ENCODE peak calls at places on chromosomes 16 and 17, in five cellular contexts. X is H1, L is IMR-90, J is K562, P is HepG2. O is an unnamed sample.

GRCh38 chr16:6949240-6949639 is 383.4 kb upstream of the RBFOX1 start:
- DNase-seq in L (no peak), J (no peak), X (no peak), P (no peak), O (no peak)

GRCh38 chr17:41322264-41322902 is 6.9 kb upstream of the KRTAP17-1 start:
- DNase-seq in J (peak), P (peak), X (no peak), L (peak), O (peak)

GRCh38 chr17:58311429-58311894 is 17.1 kb downstream of the TSPOAP1 start:
- DNase-seq in L (no peak), J (no peak), P (no peak), X (peak), O (no peak)

GRCh38 chr17:1455291-1455747 is 713 bp downstream of the CRK start:
- DNase-seq in X (peak), J (peak), P (peak), L (peak), O (peak)

GRCh38 chr17:32285770-32286517 is 20.3 kb downstream of the RHBDL3 start:
- DNase-seq in L (no peak), X (no peak), J (peak), P (no peak), O (no peak)

GRCh38 chr16:22352726-22353125 is 21.7 kb downstream of the CDR2 start:
- DNase-seq in P (no peak), J (no peak), L (no peak), X (no peak), O (no peak)

GRCh38 chr17:59353936-59354755 is 22.7 kb downstream of the YPEL2 start:
- DNase-seq in J (no peak), L (no peak), P (no peak), X (no peak), O (no peak)

GRCh38 chr16:29734826-29735225 is 11.0 kb downstream of the C16orf54 start:
- DNase-seq in P (no peak), L (peak), X (no peak), J (no peak), O (no peak)

GRCh38 chr16:65120811-65121721 is 797 bp downstream of the CDH11 start:
- DNase-seq in J (no peak), L (peak), X (peak), P (no peak), O (peak)

GRCh38 chr16:83389751-83390150 is 418.0 kb upstream of the HSBP1 start:
- DNase-seq in X (no peak), P (no peak), L (peak), J (no peak), O (no peak)

GRCh38 chr16:64051826-64052225 is 1070.0 kb downstream of the CDH11 start:
- DNase-seq in X (no peak), L (no peak), J (no peak), P (peak), O (no peak)

GRCh38 chr16:66161942-66162341 is 204.5 kb upstream of the CDH5 start:
- DNase-seq in P (no peak), X (no peak), J (no peak), L (no peak), O (peak)

GRCh38 chr17:8138366-8138671 is 13.9 kb downstream of the PER1 start:
- DNase-seq in L (no peak), J (no peak), P (no peak), X (no peak), O (no peak)

GRCh38 chr17:51166987-51167931 is 1.0 kb downstream of the NME2 start:
- DNase-seq in L (peak), P (peak), X (peak), J (peak), O (peak)

GRCh38 chr16:84326545-84326944 is 31.9 kb downstream of the WFDC1 start:
- DNase-seq in J (no peak), X (no peak), P (no peak), L (no peak), O (no peak)

GRCh38 chr17:48592592-48592991 is 987 bp downstream of the HOXB5 start:
- DNase-seq in P (no peak), L (peak), X (no peak), J (no peak), O (no peak)

GRCh38 chr16:50280932-50281331 is 14.6 kb downstream of the ADCY7 start:
- DNase-seq in J (no peak), L (no peak), X (no peak), P (no peak), O (no peak)

GRCh38 chr17:74437702-74438101 is 5.8 kb downstream of the GPRC5C start:
- DNase-seq in L (no peak), X (no peak), J (peak), P (no peak), O (peak)

GRCh38 chr17:64982139-64982802 is 63.0 kb upstream of the LRRC37A3 start:
- DNase-seq in J (no peak), P (no peak), L (peak), X (no peak), O (no peak)

GRCh38 chr17:82283208-82283749 is 9.8 kb upstream of the CSNK1D start:
- DNase-seq in J (no peak), L (peak), X (no peak), P (no peak), O (peak)

GRCh38 chr16:17258848-17259713 is 211.7 kb downstream of the XYLT1 start:
- DNase-seq in L (peak), X (no peak), J (peak), P (no peak), O (peak)

GRCh38 chr16:51994597-51994996 is 552.3 kb downstream of the TOX3 start:
- DNase-seq in L (no peak), P (peak), J (no peak), X (no peak), O (peak)

DNA sequence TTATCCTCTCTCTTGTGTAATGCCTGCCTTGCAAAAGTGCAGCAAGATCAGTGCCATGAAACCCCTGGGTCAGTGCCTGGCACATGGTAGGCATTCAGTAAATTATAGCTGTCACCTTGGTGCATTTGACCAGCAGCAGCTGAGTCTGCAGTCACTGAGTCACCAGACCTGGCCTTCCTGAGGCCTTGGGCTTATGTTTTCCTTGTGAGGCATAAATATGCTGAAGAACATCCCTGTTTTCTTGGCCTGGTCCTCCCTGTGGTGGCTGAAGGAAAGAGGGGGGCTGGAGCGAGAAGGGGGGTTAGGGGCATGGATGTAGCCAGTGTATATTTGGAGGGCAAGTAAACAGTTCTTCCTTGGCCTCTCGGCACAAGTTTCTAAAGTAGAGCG is 26.4 kb downstream of the EPN2 start:
- DNase-seq in L (peak), X (no peak), P (no peak), J (no peak), O (no peak)
- TF ChIP-seq USF2 in L (no peak), X (no peak), P (no peak), J (no peak), O (no peak)

DNA sequence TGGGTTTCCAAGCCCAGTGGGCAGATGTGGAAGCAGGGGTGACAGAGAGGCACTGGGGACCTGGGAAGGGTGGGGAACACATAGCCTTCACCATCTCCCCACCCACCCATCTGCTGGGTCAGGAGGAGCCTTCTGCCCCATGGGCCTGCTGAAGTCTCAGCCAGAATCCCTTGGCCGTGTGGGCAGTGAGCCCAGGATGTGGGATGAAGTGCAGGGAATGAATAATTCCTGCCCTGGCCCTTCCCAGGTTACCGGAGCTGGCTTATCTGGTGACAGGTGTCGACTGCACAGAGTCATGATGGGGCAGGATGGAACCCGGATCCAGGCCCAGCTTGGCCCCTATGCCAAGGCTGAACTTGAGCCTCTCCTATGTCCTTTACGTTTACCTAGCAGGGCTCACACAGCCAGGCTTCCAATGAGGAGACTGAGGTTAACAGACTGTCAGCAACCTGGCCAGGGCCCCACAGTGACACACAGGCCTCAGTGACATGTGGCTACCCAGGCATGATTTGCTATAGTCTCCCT is 17.5 kb downstream of the ATP2A3 start:
- DNase-seq in X (no peak), L (no peak), P (no peak), J (no peak), O (no peak)
- H3K27ac ChIP-seq in X (no peak), L (no peak), P (no peak), J (no peak), O (no peak)

GRCh38 chr17:28406478-28406824 is 439 bp upstream of the SLC46A1 start:
- DNase-seq in L (no peak), J (no peak), P (no peak), X (no peak), O (no peak)
- TF ChIP-seq USF2 in L (no peak), J (no peak), P (no peak), X (no peak), O (no peak)

GRCh38 chr17:17811381-17812210 is 25.2 kb downstream of the SREBF1 start:
- DNase-seq in L (no peak), P (peak), J (no peak), X (no peak), O (no peak)

GRCh38 chr17:17813725-17814095 is 23.1 kb downstream of the SREBF1 start:
- DNase-seq in L (no peak), J (no peak), X (no peak), P (no peak), O (no peak)

GRCh38 chr17:17812211-17813054 is 24.4 kb downstream of the SREBF1 start:
- DNase-seq in J (peak), X (peak), P (peak), L (peak), O (peak)

GRCh38 chr17:17814162-17815061 is 22.4 kb downstream of the SREBF1 start:
- DNase-seq in X (no peak), J (no peak), L (no peak), P (no peak), O (no peak)

GRCh38 chr17:17813055-17813724 is 23.6 kb downstream of the SREBF1 start:
- DNase-seq in X (no peak), J (no peak), L (no peak), P (no peak), O (peak)
- H3K27ac ChIP-seq in X (no peak), J (no peak), L (no peak), P (peak), O (no peak)

GRCh38 chr16:3609895-3610697 is 1.3 kb downstream of the SLX4 start:
- DNase-seq in J (no peak), X (no peak), P (peak), L (no peak), O (no peak)
- TF ChIP-seq USF2 in J (no peak), X (no peak), P (no peak), L (no peak), O (no peak)

DNA sequence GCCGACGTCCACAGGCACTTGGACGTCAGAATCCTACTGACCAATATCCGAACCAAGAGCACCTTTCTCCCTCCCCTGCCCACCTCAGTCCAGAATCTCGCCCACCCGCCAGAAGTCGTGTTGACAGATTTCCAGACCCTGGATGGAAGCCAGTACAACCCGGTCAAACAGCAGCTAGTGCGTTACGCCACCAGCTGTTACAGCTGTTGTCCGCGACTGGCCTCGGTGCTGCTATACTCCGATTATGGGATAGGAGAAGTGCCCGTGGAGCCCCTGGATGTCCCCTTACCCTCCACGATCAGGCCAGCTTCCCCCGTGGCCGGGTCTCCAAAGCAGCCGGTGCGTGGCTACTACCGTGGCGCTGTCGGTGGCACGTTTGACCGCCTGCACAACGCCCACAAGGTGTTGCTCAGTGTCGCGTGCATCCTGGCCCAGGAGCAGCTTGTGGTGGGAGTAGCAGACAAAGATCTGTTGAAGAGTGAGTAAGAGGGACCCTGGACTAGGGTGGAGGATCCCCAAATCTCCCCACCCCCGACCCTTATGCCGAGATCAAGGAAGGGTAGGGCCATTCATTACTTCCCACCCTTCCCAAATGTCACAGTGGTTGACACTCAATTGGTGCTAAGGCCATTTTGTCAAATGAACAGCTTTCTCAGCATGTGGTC is 1.0 kb downstream of the COASY start:
- DNase-seq in X (no peak), J (peak), P (peak), L (peak), O (no peak)
- H3K27ac ChIP-seq in X (peak), J (peak), P (peak), L (peak), O (peak)

GRCh38 chr17:6752068-6752909 is 3.6 kb upstream of the XAF1 start:
- DNase-seq in P (peak), J (no peak), X (no peak), L (peak), O (no peak)
- TF ChIP-seq USF2 in P (no peak), J (no peak), X (no peak), L (peak), O (no peak)

GRCh38 chr17:17960500-17961050 is 11.6 kb downstream of the TOM1L2 start:
- DNase-seq in X (no peak), L (no peak), J (no peak), P (no peak), O (no peak)
- H3K27ac ChIP-seq in X (no peak), L (peak), J (no peak), P (no peak), O (peak)

GRCh38 chr16:11198817-11199216 is 57.2 kb downstream of the SOCS1 start:
- DNase-seq in L (no peak), P (no peak), J (peak), X (no peak), O (peak)

GRCh38 chr16:11202260-11203091 is 53.5 kb downstream of the SOCS1 start:
- DNase-seq in J (no peak), L (peak), X (no peak), P (no peak), O (no peak)

GRCh38 chr16:11203111-11203623 is 52.8 kb downstream of the SOCS1 start:
- DNase-seq in L (no peak), J (no peak), P (no peak), X (no peak), O (no peak)

GRCh38 chr16:11200523-11201063 is 55.4 kb downstream of the SOCS1 start:
- DNase-seq in P (no peak), L (no peak), X (no peak), J (no peak), O (no peak)

GRCh38 chr16:11201498-11202259 is 54.3 kb downstream of the SOCS1 start:
- DNase-seq in L (peak), J (peak), P (peak), X (no peak), O (peak)
- TF ChIP-seq USF2 in L (no peak), J (no peak), P (no peak), X (no peak), O (no peak)